ENCODE peak calls at places on chromosomes 2 and 18, in nine cellular contexts. Q is NCI-H2081, C is B cell, X is AG10803, F is adipocyte, I is naive B cell, N is islet precursor cell, B is NCI-H524, J is germinal center. G is an unnamed sample.

GRCh38 chr2:105397959-105398521 is 811 bp downstream of the FHL2 start:
- DNase-seq in Q (no peak), X (peak), C (no peak), I (no peak), J (no peak), B (peak), N (no peak), F (peak), G (peak)

GRCh38 chr2:31380243-31380642 is 34.3 kb downstream of the XDH start:
- DNase-seq in Q (no peak), J (no peak), F (no peak), I (no peak), B (no peak), N (no peak), C (no peak), X (no peak), G (no peak)

GRCh38 chr2:41544709-41545108 is 503.1 kb upstream of the PKDCC start:
- DNase-seq in B (no peak), X (no peak), C (no peak), F (no peak), N (no peak), I (no peak), J (no peak), Q (no peak), G (no peak)

GRCh38 chr2:143489135-143489534 is 359.9 kb downstream of the ARHGAP15 start:
- DNase-seq in B (no peak), J (no peak), I (no peak), Q (no peak), X (peak), F (peak), C (no peak), N (no peak), G (no peak)

GRCh38 chr2:171102802-171103201 is 57.9 kb downstream of the TLK1 start:
- DNase-seq in B (no peak), X (no peak), I (no peak), Q (peak), F (no peak), N (no peak), J (no peak), C (no peak), G (no peak)

GRCh38 chr2:12824771-12825363 is 108.1 kb downstream of the TRIB2 start:
- DNase-seq in J (no peak), F (no peak), C (no peak), Q (no peak), B (peak), N (no peak), X (peak), I (no peak), G (no peak)

GRCh38 chr2:19861771-19862170 is 40.0 kb downstream of the TTC32 start:
- DNase-seq in Q (no peak), I (no peak), N (no peak), X (peak), J (no peak), C (no peak), F (peak), B (no peak), G (no peak)

GRCh38 chr2:237864030-237864931 is 4.9 kb downstream of the RAMP1 start:
- DNase-seq in B (no peak), J (no peak), I (no peak), X (no peak), C (peak), F (no peak), N (peak), Q (no peak), G (no peak)

GRCh38 chr2:74772071-74772470 is 61.9 kb upstream of the HK2 start:
- DNase-seq in Q (no peak), F (peak), J (no peak), C (no peak), N (no peak), X (peak), I (no peak), B (no peak), G (no peak)

GRCh38 chr2:224178085-224178484 is 139.0 kb upstream of the SERPINE2 start:
- DNase-seq in B (no peak), C (no peak), I (no peak), F (no peak), J (no peak), Q (peak), N (no peak), X (no peak), G (no peak)

GRCh38 chr18:30889582-30890301 is 152.8 kb downstream of the DSC3 start:
- DNase-seq in N (peak), Q (peak), J (no peak), X (no peak), I (no peak), F (peak), C (no peak), B (peak), G (no peak)

GRCh38 chr2:121210691-121211090 is 74.3 kb downstream of the TFCP2L1 start:
- DNase-seq in B (no peak), X (no peak), I (no peak), C (no peak), N (no peak), Q (no peak), J (no peak), F (no peak), G (no peak)

GRCh38 chr2:215410932-215411285 is 25.0 kb downstream of the FN1 start:
- DNase-seq in F (peak), Q (no peak), X (peak), N (no peak), J (no peak), I (no peak), C (no peak), B (no peak), G (no peak)

GRCh38 chr2:83055338-83056010 is 1403.6 kb downstream of the SUCLG1 start:
- DNase-seq in J (no peak), B (no peak), X (peak), F (peak), Q (no peak), I (no peak), N (no peak), C (no peak), G (no peak)

GRCh38 chr2:85418132-85419008 is at the start of gene SH2D6:
- DNase-seq in F (peak), I (peak), N (peak), J (peak), Q (peak), B (peak), C (peak), X (peak), G (peak)

GRCh38 chr18:75128911-75129716 is 79.8 kb downstream of the PTGR3 start:
- DNase-seq in C (no peak), N (no peak), J (no peak), Q (no peak), B (no peak), X (no peak), I (no peak), F (no peak), G (no peak)

GRCh38 chr18:50195689-50196088 is 742 bp upstream of the MYO5B start:
- DNase-seq in Q (no peak), J (no peak), C (no peak), F (no peak), B (no peak), X (no peak), N (no peak), I (no peak), G (no peak)

GRCh38 chr2:48189552-48190228 is 283.4 kb upstream of the FBXO11 start:
- DNase-seq in X (no peak), F (no peak), I (no peak), J (no peak), B (no peak), N (no peak), Q (no peak), C (no peak), G (no peak)

GRCh38 chr2:239516286-239516953 is 115.6 kb upstream of the HDAC4 start:
- DNase-seq in C (no peak), X (no peak), Q (no peak), F (no peak), J (no peak), N (no peak), I (no peak), B (no peak), G (no peak)

GRCh38 chr2:113208995-113209868 is 35.5 kb downstream of the PSD4 start:
- DNase-seq in N (no peak), F (peak), X (no peak), Q (no peak), B (no peak), C (no peak), I (no peak), J (no peak), G (no peak)

GRCh38 chr2:159677654-159678053 is 34.7 kb upstream of the MARCHF7 start:
- DNase-seq in F (peak), J (no peak), Q (no peak), B (no peak), X (peak), C (no peak), I (no peak), N (no peak), G (no peak)

GRCh38 chr18:23317975-23318675 is 135.0 kb upstream of the RIOK3 start:
- DNase-seq in B (no peak), Q (no peak), I (no peak), F (peak), C (no peak), X (peak), J (no peak), N (no peak), G (no peak)

GRCh38 chr2:21544392-21544791 is 420.6 kb downstream of the TDRD15 start:
- DNase-seq in I (no peak), B (no peak), N (no peak), Q (no peak), X (no peak), J (no peak), F (no peak), C (no peak), G (no peak)

GRCh38 chr18:45916302-45916701 is 50.8 kb downstream of the EPG5 start:
- DNase-seq in I (no peak), B (no peak), F (no peak), C (no peak), X (no peak), Q (no peak), J (no peak), N (no peak), G (no peak)

GRCh38 chr2:26274058-26274613 is 29.4 kb downstream of the HADHB start:
- DNase-seq in I (no peak), X (peak), F (peak), J (no peak), B (no peak), Q (peak), N (no peak), C (no peak), G (no peak)

GRCh38 chr2:6556755-6557154 is 309.0 kb downstream of the CMPK2 start:
- DNase-seq in X (peak), B (no peak), N (peak), Q (no peak), J (no peak), C (no peak), I (no peak), F (peak), G (no peak)

GRCh38 chr2:96092896-96093295 is 23.5 kb downstream of the ADRA2B start:
- DNase-seq in F (no peak), N (no peak), Q (no peak), I (no peak), X (no peak), J (no peak), C (no peak), B (no peak), G (no peak)

GRCh38 chr18:72140007-72140406 is 404.1 kb downstream of the CBLN2 start:
- DNase-seq in N (no peak), J (no peak), X (no peak), C (no peak), Q (no peak), F (no peak), B (no peak), I (no peak), G (no peak)

G was measured in GM20000.